ENCODE peak calls at places on chromosomes 3 and 15, in nine cellular contexts. T is kidney, W is uterus, A is RWPE2, N is body of pancreas, P is mucosa of descending colon, L is cardiac muscle cell, K is testis, J is heart right ventricle. M is an unnamed sample.

GRCh38 chr15:53910236-53910849 is 67.9 kb upstream of the UNC13C start:
- DNase-seq in T (no peak), W (no peak), A (peak; percentile 86), N (peak; percentile 42), P (no peak), L (no peak), K (no peak), J (no peak), M (no peak)

GRCh38 chr3:197592361-197593045 is 36.7 kb upstream of the BDH1 start:
- DNase-seq in T (no peak), W (no peak), A (no peak), N (no peak), P (no peak), L (no peak), K (no peak), J (no peak), M (no peak)

GRCh38 chr3:14145236-14145635 is 20.4 kb downstream of the TMEM43 start:
- DNase-seq in T (no peak), W (no peak), A (no peak), N (no peak), P (no peak), L (peak; percentile 51), K (no peak), J (no peak), M (no peak)

GRCh38 chr3:84666468-84666867 is 292.3 kb upstream of the CADM2 start:
- DNase-seq in T (no peak), W (no peak), A (no peak), N (no peak), P (no peak), L (no peak), K (no peak), J (no peak), M (no peak)

GRCh38 chr3:171334465-171334811 is 125.8 kb downstream of the TNIK start:
- DNase-seq in T (peak; percentile 72), W (no peak), A (no peak), N (peak; percentile 87), P (no peak), L (no peak), K (no peak), J (peak; percentile 53), M (no peak)

GRCh38 chr3:73389104-73389809 is 235.5 kb downstream of the PDZRN3 start:
- DNase-seq in T (no peak), W (peak; percentile 57), A (no peak), N (no peak), P (no peak), L (no peak), K (no peak), J (no peak), M (no peak)

GRCh38 chr3:188296761-188297689 is 143.1 kb downstream of the LPP start:
- DNase-seq in T (no peak), W (peak; percentile 71), A (no peak), N (peak; percentile 66), P (no peak), L (peak; percentile 94), K (no peak), J (no peak), M (no peak)

GRCh38 chr3:4313606-4314308 is 10.6 kb downstream of the SETMAR start:
- DNase-seq in T (no peak), W (no peak), A (no peak), N (no peak), P (no peak), L (no peak), K (no peak), J (no peak), M (no peak)

GRCh38 chr15:79339588-79340314 is 28.8 kb downstream of the TMED3 start:
- DNase-seq in T (no peak), W (no peak), A (no peak), N (no peak), P (no peak), L (peak; percentile 75), K (peak; percentile 32), J (no peak), M (no peak)

GRCh38 chr3:138845071-138845685 is 10.4 kb upstream of the PIK3CB start:
- DNase-seq in T (no peak), W (no peak), A (no peak), N (no peak), P (no peak), L (no peak), K (no peak), J (peak; percentile 19), M (peak; percentile 56)

GRCh38 chr3:186784820-186785516 is 1.6 kb downstream of the EIF4A2 start:
- DNase-seq in T (no peak), W (no peak), A (no peak), N (peak; percentile 20), P (no peak), L (no peak), K (no peak), J (no peak), M (no peak)

GRCh38 chr15:59522988-59523461 is 85.0 kb downstream of the FAM81A start:
- DNase-seq in T (no peak), W (no peak), A (no peak), N (no peak), P (no peak), L (no peak), K (no peak), J (no peak), M (no peak)

GRCh38 chr3:33644598-33644997 is 73.5 kb downstream of the CLASP2 start:
- DNase-seq in T (no peak), W (no peak), A (no peak), N (no peak), P (no peak), L (no peak), K (no peak), J (no peak), M (no peak)

GRCh38 chr3:33642806-33643205 is 75.2 kb downstream of the CLASP2 start:
- DNase-seq in T (no peak), W (no peak), A (no peak), N (no peak), P (no peak), L (no peak), K (no peak), J (no peak), M (no peak)

GRCh38 chr3:33648793-33649192 is 69.3 kb downstream of the CLASP2 start:
- DNase-seq in T (no peak), W (no peak), A (no peak), N (no peak), P (no peak), L (no peak), K (no peak), J (no peak), M (no peak)

GRCh38 chr3:33650495-33650894 is 67.6 kb downstream of the CLASP2 start:
- DNase-seq in T (no peak), W (no peak), A (no peak), N (no peak), P (no peak), L (no peak), K (no peak), J (no peak), M (no peak)

DNA sequence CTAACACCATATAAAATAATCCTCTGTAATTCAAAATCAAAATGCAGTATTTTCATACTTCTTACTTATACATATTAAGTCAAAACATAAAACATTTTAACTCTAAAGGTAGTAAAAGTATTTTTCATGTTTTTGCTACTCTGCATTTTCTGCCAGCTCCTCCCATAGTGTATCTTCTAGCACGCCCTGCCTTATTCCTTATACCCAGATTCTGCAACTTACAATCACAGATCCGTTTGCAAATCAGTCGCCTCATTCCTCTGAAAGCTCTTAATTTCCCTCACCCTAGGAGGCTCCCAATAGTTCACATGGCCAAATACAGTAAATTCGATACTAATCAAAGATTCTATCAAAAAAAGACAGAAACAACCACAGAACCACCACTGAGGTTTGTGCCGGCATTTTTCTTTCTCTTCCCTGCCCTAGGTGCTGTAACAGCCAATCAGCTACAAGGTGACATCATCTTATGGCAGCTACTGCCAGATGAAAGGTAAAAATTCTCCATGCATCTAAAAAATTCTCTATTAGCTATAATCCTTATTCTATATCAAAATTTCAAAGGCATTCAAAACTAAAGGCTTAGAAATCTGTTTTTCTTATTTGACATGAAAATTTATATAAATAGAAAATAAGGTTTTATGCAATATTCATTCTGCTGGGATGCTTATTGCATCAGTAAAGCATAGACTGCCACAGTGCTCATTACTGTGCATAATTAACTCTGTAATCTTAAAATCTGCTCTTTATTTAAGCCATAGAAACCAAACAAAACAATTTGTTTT is 72.8 kb downstream of the CLASP2 start:
- DNase-seq in T (no peak), W (no peak), A (no peak), N (peak; percentile 28), P (no peak), L (peak; percentile 54), K (peak; percentile 54), J (no peak), M (peak; percentile 35)
- H3K4me3 ChIP-seq in T (peak overlapping the region; percentile 59), W (peak overlapping the region; percentile 35), A (no peak overlapping the region), N (peak overlapping the region; percentile 9), P (no peak overlapping the region), L (no peak overlapping the region), K (no peak overlapping the region), J (peak overlapping the region; percentile 31), M (no peak overlapping the region)

DNA sequence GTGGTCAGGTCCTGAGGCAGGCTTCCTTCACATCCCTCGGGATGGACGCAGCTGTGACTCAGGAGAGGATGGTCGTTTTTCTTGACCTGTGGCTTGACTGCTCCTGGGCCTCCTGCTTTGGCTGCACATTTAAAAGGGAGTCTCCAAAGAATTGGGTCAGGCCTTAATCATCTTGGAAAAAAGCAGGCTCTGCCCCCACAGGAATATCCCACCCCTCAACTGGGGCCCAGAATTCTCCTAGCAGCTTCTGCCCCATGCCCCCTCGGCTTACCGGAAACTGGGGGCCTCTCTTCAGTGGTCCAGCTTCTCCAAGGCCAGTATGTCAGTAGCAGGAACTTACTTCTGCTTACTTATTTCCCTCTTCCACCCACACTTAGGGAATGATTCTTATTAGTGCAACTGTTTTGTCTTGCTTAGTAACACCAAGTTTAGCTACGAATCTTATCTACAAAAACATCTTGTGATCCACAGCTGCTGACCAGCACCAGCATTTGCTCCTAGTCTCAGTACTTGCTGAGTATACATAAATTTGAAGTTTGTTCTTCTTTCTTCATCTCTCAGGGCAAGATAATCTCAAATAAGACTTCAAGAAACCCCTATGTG is 35.7 kb downstream of the ATG7 start:
- DNase-seq in T (no peak), W (no peak), A (no peak), N (no peak), P (no peak), L (no peak), K (no peak), J (no peak), M (no peak)
- H3K36me3 ChIP-seq in T (peaks cover 31% of the 10 kb centered on the region), W (no peaks in the 10 kb centered on the region), A (peaks cover 69% of the 10 kb centered on the region), N (peaks cover 28% of the 10 kb centered on the region), P (no peaks in the 10 kb centered on the region), L (peaks cover 9% of the 10 kb centered on the region), K (no peaks in the 10 kb centered on the region), J (no peaks in the 10 kb centered on the region), M (peaks cover 1% of the 10 kb centered on the region)

GRCh38 chr3:112807685-112808084 is 39.0 kb downstream of the CD200R1L start:
- DNase-seq in T (no peak), W (no peak), A (no peak), N (no peak), P (no peak), L (no peak), K (no peak), J (no peak), M (no peak)
- H3K4me3 ChIP-seq in T (no peak overlapping the region), W (no peak overlapping the region), A (no peak overlapping the region), N (no peak overlapping the region), P (no peak overlapping the region), L (no peak overlapping the region), K (no peak overlapping the region), J (no peak overlapping the region), M (no peak overlapping the region)

GRCh38 chr15:61974118-61974517 is 86.1 kb downstream of the VPS13C start:
- DNase-seq in T (no peak), W (no peak), A (no peak), N (no peak), P (no peak), L (no peak), K (no peak), J (no peak), M (no peak)

GRCh38 chr15:61978225-61978624 is 82.0 kb downstream of the VPS13C start:
- DNase-seq in T (no peak), W (no peak), A (no peak), N (no peak), P (no peak), L (no peak), K (no peak), J (no peak), M (no peak)

GRCh38 chr15:61974759-61975158 is 85.5 kb downstream of the VPS13C start:
- DNase-seq in T (no peak), W (no peak), A (no peak), N (no peak), P (no peak), L (no peak), K (no peak), J (no peak), M (no peak)
- H3K36me3 ChIP-seq in T (peaks cover 10% of the 10 kb centered on the region), W (peaks cover 3% of the 10 kb centered on the region), A (peaks cover 65% of the 10 kb centered on the region), N (peaks cover 25% of the 10 kb centered on the region), P (peaks cover 7% of the 10 kb centered on the region), L (peaks cover 44% of the 10 kb centered on the region), K (no peaks in the 10 kb centered on the region), J (no peaks in the 10 kb centered on the region), M (no peaks in the 10 kb centered on the region)

M was measured in H7.